ENCODE peak calls at places on chromosome 10, in nine cellular contexts. Y is PC-3; V is CD4-positive, alpha-beta T cell; N is Panc1; C is upper lobe of right lung; E is cardiac muscle cell; D is heart right ventricle; Z is lower lobe of right lung; P is BJ. U is an unnamed sample. For H3K27me3, the result is how much of the 10 kb centered on the place peaks cover.

GRCh38 chr10:8902926-8903325 is 848.4 kb downstream of the GATA3 start:
- DNase-seq in Y (no peak), V (no peak), N (no peak), C (no peak), E (no peak), D (no peak), Z (no peak), P (no peak), U (no peak)

GRCh38 chr10:98667081-98667480 is 220.3 kb upstream of the HPS1 start:
- DNase-seq in Y (no peak), V (no peak), N (no peak), C (no peak), E (no peak), D (no peak), Z (no peak), P (no peak), U (no peak)

GRCh38 chr10:9209105-9209798 is 1154.8 kb downstream of the GATA3 start:
- DNase-seq in Y (peak), V (peak), N (peak), C (no peak), E (peak), D (peak), Z (no peak), P (no peak), U (peak)

GRCh38 chr10:129151281-129151680 is 315.8 kb upstream of the MGMT start:
- DNase-seq in Y (no peak), V (no peak), N (no peak), C (no peak), E (no peak), D (no peak), Z (no peak), P (no peak), U (no peak)

GRCh38 chr10:101968286-101968685 is 87.7 kb downstream of the ARMH3 start:
- DNase-seq in Y (no peak), V (no peak), N (no peak), C (no peak), E (no peak), D (no peak), Z (no peak), P (no peak), U (no peak)

GRCh38 chr10:127892743-127893142 is at the start of gene CLRN3:
- DNase-seq in Y (no peak), V (no peak), N (no peak), C (no peak), E (no peak), D (no peak), Z (no peak), P (no peak), U (no peak)

GRCh38 chr10:55232553-55232952 is 431.5 kb upstream of the PCDH15 start:
- DNase-seq in Y (no peak), V (no peak), N (no peak), C (no peak), E (no peak), D (no peak), Z (no peak), P (no peak), U (no peak)

GRCh38 chr10:31340343-31340742 is 21.3 kb downstream of the ZEB1 start:
- DNase-seq in Y (no peak), V (no peak), N (no peak), C (no peak), E (no peak), D (no peak), Z (no peak), P (no peak), U (no peak)

GRCh38 chr10:42754155-42755027 is 28.2 kb upstream of the BMS1 start:
- DNase-seq in Y (no peak), V (peak), N (no peak), C (peak), E (peak), D (peak), Z (peak), P (no peak), U (no peak)

GRCh38 chr10:19971343-19971742 is 155.1 kb downstream of the PLXDC2 start:
- DNase-seq in Y (no peak), V (no peak), N (no peak), C (no peak), E (no peak), D (no peak), Z (no peak), P (no peak), U (no peak)

GRCh38 chr10:131781076-131781475 is 119.7 kb upstream of the PPP2R2D start:
- DNase-seq in Y (no peak), V (no peak), N (no peak), C (no peak), E (no peak), D (no peak), Z (no peak), P (no peak), U (no peak)

GRCh38 chr10:102413053-102413705 is 5.4 kb downstream of the PSD start:
- DNase-seq in Y (no peak), V (no peak), N (no peak), C (no peak), E (no peak), D (no peak), Z (no peak), P (no peak), U (no peak)

GRCh38 chr10:61812052-61812721 is 89.3 kb upstream of the ARID5B start:
- DNase-seq in Y (peak), V (no peak), N (no peak), C (no peak), E (no peak), D (no peak), Z (no peak), P (no peak), U (no peak)

GRCh38 chr10:107413971-107414370 is 249.5 kb upstream of the SORCS1 start:
- DNase-seq in Y (no peak), V (no peak), N (no peak), C (no peak), E (no peak), D (no peak), Z (no peak), P (no peak), U (no peak)

GRCh38 chr10:86288695-86289576 is 77.7 kb downstream of the GRID1 start:
- DNase-seq in Y (no peak), V (no peak), N (no peak), C (peak), E (no peak), D (no peak), Z (no peak), P (no peak), U (no peak)

GRCh38 chr10:66931340-66931948 is 5.6 kb downstream of the LRRTM3 start:
- DNase-seq in Y (peak), V (no peak), N (peak), C (no peak), E (peak), D (no peak), Z (no peak), P (peak), U (peak)

GRCh38 chr10:3045471-3046209 is 21.7 kb upstream of the PFKP start:
- DNase-seq in Y (peak), V (no peak), N (no peak), C (peak), E (peak), D (peak), Z (peak), P (peak), U (no peak)

GRCh38 chr10:79241990-79242619 is 105.2 kb upstream of the PPIF start:
- DNase-seq in Y (peak), V (no peak), N (no peak), C (peak), E (peak), D (peak), Z (peak), P (no peak), U (no peak)

GRCh38 chr10:90742189-90742588 is 115.7 kb downstream of the HTR7 start:
- DNase-seq in Y (peak), V (no peak), N (no peak), C (no peak), E (no peak), D (no peak), Z (no peak), P (peak), U (no peak)
- H3K27me3 ChIP-seq in Y (under half), V (under half), N (under half), C (under half), E (under half), D (under half), Z (under half), P (under half), U (under half)

GRCh38 chr10:11787374-11787773 is 35.8 kb upstream of the PROSER2 start:
- DNase-seq in Y (no peak), V (no peak), N (no peak), C (no peak), E (no peak), D (no peak), Z (no peak), P (no peak), U (no peak)

GRCh38 chr10:11781114-11781513 is 38.9 kb downstream of the ECHDC3 start:
- DNase-seq in Y (no peak), V (no peak), N (no peak), C (peak), E (no peak), D (no peak), Z (no peak), P (no peak), U (no peak)

GRCh38 chr10:11783558-11783865 is 39.6 kb upstream of the PROSER2 start:
- DNase-seq in Y (peak), V (no peak), N (no peak), C (peak), E (no peak), D (no peak), Z (no peak), P (no peak), U (no peak)

GRCh38 chr10:11787846-11788245 is 35.3 kb upstream of the PROSER2 start:
- DNase-seq in Y (no peak), V (no peak), N (no peak), C (no peak), E (no peak), D (no peak), Z (no peak), P (no peak), U (no peak)

GRCh38 chr10:11782793-11783557 is 40.2 kb upstream of the PROSER2 start:
- DNase-seq in Y (peak), V (no peak), N (peak), C (peak), E (peak), D (no peak), Z (no peak), P (no peak), U (peak)
- TF ChIP-seq CTCF in Y (peak), V (peak), N (peak), C (peak), E (peak), D (peak), Z (peak), P (peak), U (peak)

GRCh38 chr10:68406815-68407585 is at the start of gene RUFY2:
- DNase-seq in Y (peak), V (peak), N (no peak), C (peak), E (peak), D (peak), Z (peak), P (peak), U (peak)

GRCh38 chr10:68403701-68404100 is 3.4 kb downstream of the RUFY2 start:
- DNase-seq in Y (no peak), V (no peak), N (no peak), C (no peak), E (no peak), D (no peak), Z (no peak), P (no peak), U (no peak)

GRCh38 chr10:68406111-68406814 is 814 bp downstream of the RUFY2 start:
- DNase-seq in Y (peak), V (no peak), N (no peak), C (peak), E (peak), D (peak), Z (peak), P (peak), U (peak)

GRCh38 chr10:68408898-68409518 is 1.9 kb upstream of the RUFY2 start:
- DNase-seq in Y (no peak), V (no peak), N (no peak), C (no peak), E (no peak), D (no peak), Z (no peak), P (no peak), U (no peak)
- H3K27me3 ChIP-seq in Y (under half), V (under half), N (under half), C (under half), E (under half), D (under half), Z (under half), P (under half), U (under half)

DNA sequence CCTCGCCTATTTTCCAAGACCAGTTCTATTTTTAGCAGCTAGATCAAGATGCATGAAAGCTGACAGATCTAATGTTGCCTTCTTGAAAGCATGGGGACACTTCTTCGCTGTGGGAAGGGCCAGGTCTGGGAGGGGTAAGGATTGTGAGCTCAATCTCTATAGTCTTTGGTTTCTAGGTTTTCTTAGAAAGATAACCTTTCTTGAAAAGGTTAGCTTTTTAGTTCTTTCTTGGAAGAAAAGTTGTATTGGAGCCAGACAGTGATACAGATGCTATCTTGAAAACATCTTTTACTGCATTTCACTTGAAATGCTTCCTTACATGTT is 33.3 kb downstream of the CELF2 start:
- DNase-seq in Y (no peak), V (no peak), N (no peak), C (no peak), E (no peak), D (no peak), Z (no peak), P (no peak), U (no peak)
- TF ChIP-seq CTCF in Y (no peak), V (no peak), N (no peak), C (no peak), E (no peak), D (no peak), Z (no peak), P (no peak), U (no peak)